ENCODE peak calls at places on chromosomes 3 and 15, in ten cellular contexts. G, F, T, V, B, R, W, U, S and J are unnamed samples.
A peak's percentile ranks its signal among the peaks of the same experiment; 100 is the strongest.

GRCh38 chr3:153180860-153181372 is 18.9 kb downstream of the RAP2B start:
- DNase-seq in G (no peak), F (no peak), T (no peak), V (no peak), B (no peak), R (peak; percentile 9), W (no peak), U (no peak), S (no peak), J (no peak)

GRCh38 chr3:197456271-197457091 is 99.3 kb downstream of the BDH1 start:
- DNase-seq in G (peak; percentile 81), F (no peak), T (peak; percentile 60), V (peak; percentile 28), B (peak; percentile 91), R (peak; percentile 92), W (peak; percentile 68), U (peak; percentile 82), S (peak; percentile 91), J (no peak)

GRCh38 chr15:79373068-79373467 is 59.1 kb upstream of the MINAR1 start:
- DNase-seq in G (no peak), F (no peak), T (no peak), V (no peak), B (no peak), R (no peak), W (no peak), U (no peak), S (no peak), J (no peak)

GRCh38 chr3:17639257-17639656 is 103.2 kb downstream of the TBC1D5 start:
- DNase-seq in G (no peak), F (peak; percentile 67), T (no peak), V (no peak), B (no peak), R (peak; percentile 79), W (no peak), U (peak; percentile 78), S (no peak), J (no peak)

GRCh38 chr3:20143519-20143918 is 42.5 kb downstream of the SGO1 start:
- DNase-seq in G (no peak), F (no peak), T (no peak), V (no peak), B (no peak), R (no peak), W (no peak), U (no peak), S (no peak), J (no peak)

GRCh38 chr3:138867996-138868395 is 33.3 kb upstream of the PIK3CB start:
- DNase-seq in G (no peak), F (no peak), T (no peak), V (no peak), B (no peak), R (no peak), W (no peak), U (no peak), S (no peak), J (no peak)

GRCh38 chr3:57066471-57066870 is 6.0 kb downstream of the SPATA12 start:
- DNase-seq in G (no peak), F (no peak), T (no peak), V (no peak), B (no peak), R (no peak), W (no peak), U (no peak), S (no peak), J (no peak)

GRCh38 chr3:14520149-14520548 is 20.0 kb downstream of the GRIP2 start:
- DNase-seq in G (no peak), F (no peak), T (no peak), V (no peak), B (no peak), R (no peak), W (no peak), U (no peak), S (peak; percentile 42), J (no peak)

GRCh38 chr15:57506422-57506821 is 85.3 kb upstream of the MYZAP start:
- DNase-seq in G (no peak), F (no peak), T (no peak), V (no peak), B (no peak), R (peak; percentile 30), W (no peak), U (no peak), S (no peak), J (no peak)

GRCh38 chr3:188673509-188674239 is 498.1 kb upstream of the TPRG1 start:
- DNase-seq in G (no peak), F (peak; percentile 47), T (no peak), V (no peak), B (no peak), R (peak; percentile 89), W (no peak), U (peak; percentile 78), S (no peak), J (no peak)

GRCh38 chr3:152620395-152620794 is 214.5 kb upstream of the P2RY1 start:
- DNase-seq in G (no peak), F (no peak), T (no peak), V (no peak), B (no peak), R (no peak), W (no peak), U (no peak), S (no peak), J (peak; percentile 12)

GRCh38 chr3:194333212-194333980 is 17.7 kb downstream of the CPN2 start:
- DNase-seq in G (peak; percentile 84), F (peak; percentile 95), T (peak; percentile 86), V (peak; percentile 47), B (peak; percentile 85), R (peak; percentile 78), W (peak; percentile 98), U (peak; percentile 34), S (peak; percentile 96), J (no peak)

GRCh38 chr3:184786271-184787010 is 25.5 kb upstream of the VPS8 start:
- DNase-seq in G (peak; percentile 41), F (no peak), T (no peak), V (no peak), B (peak; percentile 55), R (peak; percentile 96), W (no peak), U (peak; percentile 76), S (peak; percentile 72), J (peak; percentile 25)

GRCh38 chr3:170768334-170768801 is 101.6 kb downstream of the RPL22L1 start:
- DNase-seq in G (no peak), F (no peak), T (no peak), V (no peak), B (no peak), R (peak; percentile 58), W (no peak), U (no peak), S (no peak), J (peak; percentile 38)

GRCh38 chr3:40911264-40911663 is 288.0 kb upstream of the CTNNB1 start:
- DNase-seq in G (no peak), F (no peak), T (no peak), V (no peak), B (no peak), R (no peak), W (no peak), U (no peak), S (no peak), J (no peak)

GRCh38 chr15:75672646-75673425 is 25.1 kb downstream of the SNX33 start:
- DNase-seq in G (no peak), F (no peak), T (no peak), V (no peak), B (no peak), R (peak; percentile 63), W (no peak), U (peak; percentile 68), S (peak; percentile 73), J (peak; percentile 27)

GRCh38 chr15:62432702-62433398 is 267.8 kb upstream of the C2CD4B start:
- DNase-seq in G (no peak), F (no peak), T (no peak), V (no peak), B (peak; percentile 52), R (peak; percentile 65), W (no peak), U (peak; percentile 50), S (no peak), J (no peak)

GRCh38 chr3:14490255-14490654 is 49.9 kb downstream of the GRIP2 start:
- DNase-seq in G (no peak), F (no peak), T (no peak), V (no peak), B (no peak), R (no peak), W (no peak), U (no peak), S (no peak), J (no peak)

GRCh38 chr3:45640724-45641361 is 46.3 kb downstream of the LIMD1 start:
- DNase-seq in G (no peak), F (peak; percentile 44), T (no peak), V (no peak), B (no peak), R (no peak), W (no peak), U (no peak), S (no peak), J (no peak)

GRCh38 chr15:98143116-98143515 is 182.6 kb downstream of the ARRDC4 start:
- DNase-seq in G (no peak), F (no peak), T (no peak), V (no peak), B (no peak), R (no peak), W (no peak), U (no peak), S (no peak), J (no peak)

GRCh38 chr3:66405701-66406091 is 95.1 kb downstream of the LRIG1 start:
- DNase-seq in G (peak; percentile 60), F (peak; percentile 11), T (no peak), V (no peak), B (peak; percentile 78), R (peak; percentile 96), W (no peak), U (peak; percentile 79), S (no peak), J (peak; percentile 32)

GRCh38 chr3:21830541-21830940 is 79.5 kb upstream of the ZNF385D start:
- DNase-seq in G (no peak), F (no peak), T (no peak), V (no peak), B (no peak), R (no peak), W (no peak), U (no peak), S (no peak), J (no peak)

GRCh38 chr3:60633644-60634043 is 617.6 kb downstream of the FHIT start:
- DNase-seq in G (no peak), F (no peak), T (no peak), V (no peak), B (no peak), R (no peak), W (no peak), U (peak; percentile 10), S (no peak), J (no peak)

GRCh38 chr3:172692751-172693310 is 18.0 kb downstream of the NCEH1 start:
- DNase-seq in G (no peak), F (no peak), T (no peak), V (no peak), B (no peak), R (no peak), W (no peak), U (no peak), S (no peak), J (no peak)

GRCh38 chr3:48187579-48188265 is 495 bp downstream of the CDC25A start:
- DNase-seq in G (peak; percentile 39), F (peak; percentile 33), T (no peak), V (no peak), B (no peak), R (no peak), W (no peak), U (peak; percentile 82), S (peak; percentile 65), J (no peak)

GRCh38 chr3:148911173-148911572 is 46.1 kb downstream of the CPA3 start:
- DNase-seq in G (no peak), F (peak; percentile 28), T (no peak), V (no peak), B (no peak), R (no peak), W (no peak), U (no peak), S (no peak), J (no peak)

GRCh38 chr3:118799303-118799702 is 235.3 kb downstream of the IGSF11 start:
- DNase-seq in G (no peak), F (no peak), T (no peak), V (no peak), B (no peak), R (no peak), W (no peak), U (no peak), S (no peak), J (no peak)

GRCh38 chr15:50906954-50907865 is 1.3 kb upstream of the AP4E1 start:
- DNase-seq in G (peak; percentile 12), F (peak; percentile 50), T (no peak), V (no peak), B (no peak), R (peak; percentile 31), W (no peak), U (no peak), S (no peak), J (no peak)